ENCODE peak calls at places on chromosomes 7 and 10, in four cellular contexts. O, K, T and B are unnamed samples.

GRCh38 chr10:55766212-55766611 is 594.8 kb downstream of the ZWINT start:
- DNase-seq in K (no peak), T (no peak), O (no peak), B (no peak)

GRCh38 chr7:33076737-33077136 is 14.2 kb upstream of the NT5C3A start:
- DNase-seq in T (no peak), O (no peak), K (no peak), B (no peak)

GRCh38 chr10:33260403-33261239 is 73.8 kb downstream of the NRP1 start:
- DNase-seq in K (no peak), O (no peak), T (no peak), B (peak; percentile 52)

GRCh38 chr7:17516768-17517167 is 218.3 kb downstream of the AHR start:
- DNase-seq in O (no peak), T (no peak), K (no peak), B (peak; percentile 75)

GRCh38 chr10:77574436-77574835 is 63.2 kb downstream of the KCNMA1 start:
- DNase-seq in K (no peak), O (no peak), T (no peak), B (no peak)

GRCh38 chr7:101628522-101628921 is 574 bp downstream of the MYL10 start:
- DNase-seq in K (no peak), O (no peak), T (no peak), B (no peak)

GRCh38 chr10:71727429-71728217 is 8.0 kb upstream of the C10orf105 start:
- DNase-seq in K (no peak), O (no peak), T (no peak), B (no peak)

GRCh38 chr7:27615420-27616185 is 47.1 kb downstream of the HIBADH start:
- DNase-seq in K (no peak), O (peak; percentile 24), T (no peak), B (no peak)

GRCh38 chr7:107291434-107291833 is 122.6 kb downstream of the HBP1 start:
- DNase-seq in O (no peak), T (no peak), K (no peak), B (no peak)

GRCh38 chr10:36030516-36030915 is 388.4 kb upstream of the FZD8 start:
- DNase-seq in K (no peak), T (no peak), O (no peak), B (no peak)

GRCh38 chr7:102849538-102849937 is 63.3 kb upstream of the LRRC17 start:
- DNase-seq in K (no peak), T (no peak), O (no peak), B (no peak)

GRCh38 chr10:7659560-7659959 is 7.2 kb downstream of the ITIH5 start:
- DNase-seq in K (no peak), T (no peak), O (no peak), B (no peak)

GRCh38 chr7:137421389-137421788 is 77.9 kb upstream of the PTN start:
- DNase-seq in K (no peak), T (no peak), O (peak; percentile 37), B (peak; percentile 79)

GRCh38 chr10:113454341-113455061 is 98.4 kb upstream of the HABP2 start:
- DNase-seq in K (peak; percentile 38), T (peak; percentile 78), O (peak; percentile 37), B (peak; percentile 12)

GRCh38 chr10:101682172-101682825 is 12.7 kb downstream of the FBXW4 start:
- DNase-seq in K (no peak), T (no peak), O (peak; percentile 51), B (no peak)

GRCh38 chr7:44264221-44264956 is 61.0 kb downstream of the CAMK2B start:
- DNase-seq in O (no peak), K (no peak), T (peak; percentile 53), B (no peak)

GRCh38 chr10:1663226-1663625 is 74.1 kb downstream of the ADARB2 start:
- DNase-seq in T (no peak), K (no peak), O (no peak), B (no peak)

GRCh38 chr10:79222186-79222585 is 125.1 kb upstream of the PPIF start:
- DNase-seq in K (no peak), O (peak; percentile 45), T (no peak), B (no peak)

GRCh38 chr7:20122073-20122472 is 95.1 kb downstream of the MACC1 start:
- DNase-seq in K (no peak), T (no peak), O (no peak), B (no peak)

GRCh38 chr10:103842605-103843004 is 12.8 kb downstream of the SH3PXD2A start:
- DNase-seq in K (no peak), O (no peak), T (no peak), B (no peak)

GRCh38 chr10:103843045-103843444 is 12.3 kb downstream of the SH3PXD2A start:
- DNase-seq in O (no peak), T (no peak), K (no peak), B (no peak)

GRCh38 chr10:103840747-103841085 is 14.7 kb downstream of the SH3PXD2A start:
- DNase-seq in T (no peak), K (no peak), O (no peak), B (no peak)

GRCh38 chr10:103839867-103840746 is 15.3 kb downstream of the SH3PXD2A start:
- DNase-seq in T (peak; percentile 66), K (no peak), O (peak; percentile 31), B (no peak)

DNA sequence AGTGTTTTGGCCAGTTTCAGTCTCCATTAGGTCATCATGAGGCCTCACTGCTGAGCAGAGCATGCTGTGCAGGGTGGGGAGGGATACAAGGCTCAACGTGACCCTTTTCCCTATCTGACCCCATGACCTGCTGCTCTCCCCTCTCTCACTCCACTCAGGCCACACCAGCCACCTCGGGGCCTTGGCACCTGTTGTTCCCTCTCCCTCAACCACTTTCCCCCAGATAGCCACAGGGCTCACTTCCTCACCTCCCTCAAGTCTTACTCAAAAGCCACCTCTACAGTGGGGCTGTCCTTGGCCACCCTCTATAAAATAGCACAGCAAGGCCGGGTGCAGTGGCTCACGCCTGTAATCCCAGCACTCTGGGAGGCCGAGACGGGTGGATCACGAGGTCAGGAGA is 13.9 kb downstream of the SH3PXD2A start:
- DNase-seq in K (no peak), O (no peak), T (no peak), B (no peak)
- H3K4ac ChIP-seq in K (no peak overlapping the region), O (no peak overlapping the region), T (no peak overlapping the region), B (no peak overlapping the region)

GRCh38 chr7:1569016-1569415 is 816 bp downstream of the PSMG3 start:
- DNase-seq in K (no peak), T (no peak), O (peak; percentile 57), B (peak; percentile 41)

GRCh38 chr7:1571261-1571650 is 1.4 kb upstream of the PSMG3 start:
- DNase-seq in K (no peak), T (no peak), O (peak; percentile 87), B (peak; percentile 68)

GRCh38 chr7:1572111-1572510 is 2.3 kb upstream of the PSMG3 start:
- DNase-seq in T (no peak), K (no peak), O (no peak), B (no peak)

GRCh38 chr7:1569440-1569832 is 396 bp downstream of the PSMG3 start:
- DNase-seq in K (no peak), O (peak; percentile 17), T (no peak), B (no peak)

DNA sequence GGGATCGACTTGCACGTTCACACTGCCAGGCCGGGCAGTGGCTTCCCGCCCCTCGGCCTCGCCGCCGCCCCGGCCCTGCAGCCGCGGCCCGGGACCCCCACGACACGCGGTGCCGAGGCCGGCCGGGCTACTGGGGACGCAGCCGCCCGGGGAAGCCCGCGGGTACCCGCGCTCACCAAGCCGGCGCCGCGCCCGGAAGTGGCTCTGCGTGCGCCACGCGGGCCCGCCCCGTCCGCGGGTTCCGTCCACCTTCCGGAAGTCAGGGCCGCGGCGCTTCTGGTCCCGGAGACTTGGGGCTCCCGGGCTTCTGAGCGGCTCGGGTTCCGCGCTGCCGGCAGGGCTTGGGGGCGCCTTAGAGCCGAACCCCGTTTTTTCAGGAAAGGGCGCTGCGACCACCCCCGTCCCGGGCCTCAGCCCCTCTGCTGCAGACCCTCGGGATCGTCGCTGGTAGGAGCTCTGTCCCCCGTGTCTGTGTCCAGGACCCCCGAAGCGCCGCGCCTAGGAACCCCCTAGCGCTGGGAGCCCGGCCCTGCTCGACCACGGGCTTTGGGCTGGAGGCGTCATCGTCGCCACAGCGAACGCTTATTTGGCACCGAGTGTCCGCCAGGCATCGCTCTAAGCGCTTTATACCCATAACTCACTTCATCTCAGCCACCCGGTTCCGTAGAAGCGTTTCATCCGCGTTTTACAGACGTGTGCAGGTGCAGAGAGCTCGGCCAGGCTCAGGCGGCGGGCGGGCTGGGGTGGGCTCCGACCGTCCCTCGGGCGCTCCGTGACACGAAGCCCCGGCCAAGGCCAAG is at the start of gene PSMG3:
- DNase-seq in O (peak; percentile 85), K (peak; percentile 58), T (peak; percentile 75), B (peak; percentile 89)
- H3K4ac ChIP-seq in O (peak within 1 kb of the TSS; percentile 82), K (no peak within 1 kb of the TSS), T (no peak within 1 kb of the TSS), B (peak within 1 kb of the TSS; percentile 98)

GRCh38 chr10:130936844-130937243 is 374.7 kb downstream of the TCERG1L start:
- DNase-seq in T (no peak), K (no peak), O (no peak), B (no peak)

GRCh38 chr10:130935051-130935450 is 376.5 kb downstream of the TCERG1L start:
- DNase-seq in O (no peak), T (no peak), K (no peak), B (no peak)

GRCh38 chr10:130938051-130938450 is 373.5 kb downstream of the TCERG1L start:
- DNase-seq in K (no peak), T (no peak), O (no peak), B (no peak)

GRCh38 chr10:130934333-130935035 is 377.0 kb downstream of the TCERG1L start:
- DNase-seq in T (peak; percentile 37), O (no peak), K (no peak), B (no peak)

DNA sequence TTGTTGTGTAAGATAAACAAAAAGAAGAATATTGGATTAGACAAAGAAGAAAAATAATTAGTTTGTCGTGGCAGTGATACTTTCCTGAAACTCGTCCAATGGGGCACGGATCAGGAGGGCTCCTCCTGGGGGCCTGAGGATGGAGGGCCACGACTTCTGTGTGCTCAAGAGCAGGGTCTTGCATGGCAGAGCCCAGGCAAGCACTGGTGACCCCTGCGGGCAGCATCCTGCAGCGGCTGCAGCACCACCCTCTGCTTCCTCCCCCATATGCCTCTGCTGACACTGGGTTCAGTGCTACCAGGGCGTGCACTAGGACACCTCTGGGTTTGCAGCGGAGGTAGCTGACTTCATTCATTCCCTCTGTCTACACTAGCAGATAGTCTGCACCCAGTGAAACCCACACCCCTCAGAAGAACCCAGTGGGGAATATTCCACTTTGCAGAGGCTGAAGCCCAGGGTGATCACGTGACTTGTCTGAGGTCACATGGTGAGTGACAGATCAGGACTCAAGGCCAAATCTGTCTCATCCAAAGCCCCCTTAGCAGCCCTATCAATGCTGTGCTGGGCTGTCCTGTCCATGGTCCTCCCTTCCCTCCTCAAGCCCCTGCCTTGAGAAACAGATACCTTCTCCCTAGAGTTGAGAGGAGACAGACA is 375.5 kb downstream of the TCERG1L start:
- DNase-seq in T (peak; percentile 64), O (no peak), K (no peak), B (no peak)
- H3K4ac ChIP-seq in T (no peak overlapping the region), O (no peak overlapping the region), K (no peak overlapping the region), B (no peak overlapping the region)

GRCh38 chr7:158820656-158821055 is 8.7 kb downstream of the ESYT2 start:
- DNase-seq in T (no peak), O (peak; percentile 56), K (no peak), B (peak; percentile 41)
- H3K4ac ChIP-seq in T (no peak overlapping the region), O (no peak overlapping the region), K (no peak overlapping the region), B (peak overlapping the region; percentile 37)

GRCh38 chr7:25754333-25754732 is 397.7 kb upstream of the NFE2L3 start:
- DNase-seq in O (no peak), K (no peak), T (no peak), B (no peak)

GRCh38 chr7:25752169-25752568 is 399.8 kb upstream of the NFE2L3 start:
- DNase-seq in O (no peak), T (no peak), K (no peak), B (no peak)

GRCh38 chr7:25753837-25754236 is 398.2 kb upstream of the NFE2L3 start:
- DNase-seq in O (no peak), T (no peak), K (no peak), B (no peak)

GRCh38 chr7:25754751-25755150 is 397.2 kb upstream of the NFE2L3 start:
- DNase-seq in T (no peak), K (no peak), O (no peak), B (no peak)

GRCh38 chr7:25752967-25753791 is 398.8 kb upstream of the NFE2L3 start:
- DNase-seq in T (peak; percentile 51), K (peak; percentile 86), O (no peak), B (no peak)
- H3K4ac ChIP-seq in T (no peak overlapping the region), K (no peak overlapping the region), O (peak overlapping the region; percentile 47), B (no peak overlapping the region)